ENCODE peak calls at places on chromosomes 1 and 21, in four cellular contexts. R is T-helper 1 cell, I is mesothelial cell of epicardium, D is thoracic aorta. V is an unnamed sample.

GRCh38 chr1:167620002-167620401 is 10.0 kb upstream of the RCSD1 start:
- DNase-seq in R (no peak), I (no peak), D (no peak), V (no peak)

GRCh38 chr1:230713915-230714764 is at the start of gene AGT:
- DNase-seq in R (no peak), I (no peak), D (peak), V (no peak)

GRCh38 chr1:159339517-159339916 is 37.4 kb downstream of the FCER1A start:
- DNase-seq in R (no peak), I (no peak), D (no peak), V (no peak)

GRCh38 chr1:145827966-145828365 is 4.0 kb downstream of the POLR3C start:
- DNase-seq in R (no peak), I (no peak), D (no peak), V (no peak)

GRCh38 chr1:3714284-3714741 is 37.9 kb upstream of the CCDC27 start:
- DNase-seq in R (no peak), I (no peak), D (no peak), V (no peak)

GRCh38 chr1:31732751-31733289 is 29.0 kb upstream of the COL16A1 start:
- DNase-seq in R (no peak), I (no peak), D (no peak), V (no peak)

GRCh38 chr1:30106125-30106524 is 617.3 kb downstream of the MATN1 start:
- DNase-seq in R (no peak), I (peak), D (no peak), V (peak)

GRCh38 chr1:17004466-17005364 is 7.0 kb downstream of the ATP13A2 start:
- DNase-seq in R (no peak), I (no peak), D (no peak), V (no peak)

GRCh38 chr1:165240486-165240885 is 116.0 kb downstream of the LMX1A start:
- DNase-seq in R (no peak), I (no peak), D (no peak), V (no peak)

GRCh38 chr1:23376890-23377811 is 7.5 kb upstream of the ZNF436 start:
- DNase-seq in R (no peak), I (no peak), D (no peak), V (peak)

GRCh38 chr1:55480396-55480795 is 265.2 kb upstream of the USP24 start:
- DNase-seq in R (no peak), I (no peak), D (no peak), V (peak)

GRCh38 chr1:162251102-162251501 is 125.6 kb downstream of the SPATA46 start:
- DNase-seq in R (no peak), I (no peak), D (no peak), V (no peak)

GRCh38 chr1:64392109-64392508 is 77.8 kb upstream of the CACHD1 start:
- DNase-seq in R (no peak), I (no peak), D (no peak), V (no peak)

GRCh38 chr1:10794724-10795304 is 1.6 kb downstream of the CASZ1 start:
- DNase-seq in R (no peak), I (peak), D (no peak), V (no peak)

GRCh38 chr1:214331180-214331579 is 50.2 kb downstream of the SMYD2 start:
- DNase-seq in R (no peak), I (no peak), D (no peak), V (no peak)

GRCh38 chr1:25486602-25487001 is 55.9 kb downstream of the MACO1 start:
- DNase-seq in R (no peak), I (no peak), D (no peak), V (no peak)

GRCh38 chr1:109993885-109994284 is 9.3 kb downstream of the AHCYL1 start:
- DNase-seq in R (no peak), I (no peak), D (no peak), V (no peak)

GRCh38 chr1:88117597-88117996 is 566.5 kb upstream of the PKN2 start:
- DNase-seq in R (no peak), I (no peak), D (no peak), V (no peak)

GRCh38 chr1:25517476-25518394 is 25.7 kb upstream of the LDLRAP1 start:
- DNase-seq in R (no peak), I (no peak), D (no peak), V (no peak)

GRCh38 chr1:225691861-225692516 is 39.1 kb upstream of the ENAH start:
- DNase-seq in R (no peak), I (no peak), D (no peak), V (no peak)

GRCh38 chr1:116498789-116499628 is 71.8 kb downstream of the CD58 start:
- DNase-seq in R (peak), I (peak), D (no peak), V (peak)

GRCh38 chr1:192579319-192579738 is 3.8 kb downstream of the RGS1 start:
- DNase-seq in R (no peak), I (no peak), D (no peak), V (no peak)

GRCh38 chr1:42941640-42942330 is 16.9 kb downstream of the SLC2A1 start:
- DNase-seq in R (no peak), I (no peak), D (peak), V (no peak)

GRCh38 chr1:202029171-202029665 is 18.8 kb downstream of the ELF3 start:
- DNase-seq in R (no peak), I (no peak), D (no peak), V (peak)

GRCh38 chr1:223647249-223647648 is 18.3 kb downstream of the CAPN8 start:
- DNase-seq in R (no peak), I (no peak), D (no peak), V (no peak)

GRCh38 chr1:220776725-220777326 is 9.9 kb upstream of the MTARC1 start:
- DNase-seq in R (peak), I (peak), D (peak), V (peak)

GRCh38 chr1:232629250-232630046 is 485 bp downstream of the SIPA1L2 start:
- DNase-seq in R (peak), I (peak), D (no peak), V (peak)

GRCh38 chr1:67749844-67750689 is 65.1 kb downstream of the GADD45A start:
- DNase-seq in R (no peak), I (no peak), D (peak), V (peak)

GRCh38 chr21:46329796-46330195 is 5.8 kb downstream of the PCNT start:
- DNase-seq in R (no peak), I (no peak), D (no peak), V (no peak)

GRCh38 chr21:34074283-34075098 is 1.1 kb downstream of the MRPS6 start:
- DNase-seq in R (peak), I (no peak), D (no peak), V (no peak)

GRCh38 chr1:98792123-98792522 is 130.6 kb downstream of the SNX7 start:
- DNase-seq in R (no peak), I (no peak), D (no peak), V (no peak)

GRCh38 chr1:8382051-8382505 is 64.2 kb downstream of the SLC45A1 start:
- DNase-seq in R (no peak), I (no peak), D (no peak), V (no peak)

GRCh38 chr1:188277771-188278170 is 1449.0 kb downstream of the PLA2G4A start:
- DNase-seq in R (no peak), I (no peak), D (no peak), V (no peak)

GRCh38 chr1:24201941-24202440 is 14.9 kb upstream of the IFNLR1 start:
- DNase-seq in R (peak), I (peak), D (peak), V (peak)

GRCh38 chr1:232333419-232333767 is 296.5 kb downstream of the SIPA1L2 start:
- DNase-seq in R (no peak), I (no peak), D (no peak), V (no peak)

GRCh38 chr1:160058087-160058486 is 11.9 kb downstream of the KCNJ10 start:
- DNase-seq in R (no peak), I (no peak), D (no peak), V (peak)

GRCh38 chr1:15090373-15090772 is 63.2 kb upstream of the TMEM51 start:
- DNase-seq in R (no peak), I (peak), D (no peak), V (no peak)